ENCODE peak calls at places on chromosomes 7 and 10, in six cellular contexts. N, V, B, W, M and I are unnamed samples.

GRCh38 chr10:96090463-96090800 is 39.7 kb upstream of the ZNF518A start:
- DNase-seq in M (no peak), V (no peak), N (no peak), W (no peak), B (no peak), I (no peak)

GRCh38 chr7:1939434-1940401 is 269.6 kb downstream of the ELFN1 start:
- DNase-seq in W (no peak), M (no peak), B (no peak), N (peak), V (peak), I (no peak)

GRCh38 chr10:60661627-60662026 is 116.7 kb upstream of the CDK1 start:
- DNase-seq in N (no peak), B (no peak), M (no peak), W (no peak), V (no peak), I (peak)

GRCh38 chr10:4443419-4443818 is 382.6 kb upstream of the AKR1E2 start:
- DNase-seq in V (no peak), W (no peak), M (no peak), B (no peak), N (no peak), I (no peak)

GRCh38 chr10:88893611-88894010 is 13.6 kb downstream of the STAMBPL1 start:
- DNase-seq in V (no peak), M (no peak), N (no peak), B (no peak), W (no peak), I (no peak)

GRCh38 chr7:46775776-46776175 is 806.1 kb downstream of the TNS3 start:
- DNase-seq in B (no peak), W (no peak), M (no peak), N (no peak), V (no peak), I (no peak)

GRCh38 chr10:21692909-21693308 is 158.9 kb downstream of the MLLT10 start:
- DNase-seq in N (no peak), B (no peak), W (no peak), M (no peak), V (no peak), I (no peak)

GRCh38 chr7:137591444-137591843 is 247.9 kb upstream of the PTN start:
- DNase-seq in W (no peak), V (peak), N (no peak), B (no peak), M (no peak), I (peak)

GRCh38 chr10:13703997-13704536 is 117.3 kb downstream of the PRPF18 start:
- DNase-seq in V (no peak), M (no peak), B (no peak), N (no peak), W (no peak), I (no peak)

GRCh38 chr7:30787476-30787875 is 16.3 kb downstream of the MINDY4 start:
- DNase-seq in V (peak), N (no peak), B (no peak), M (no peak), W (no peak), I (no peak)

GRCh38 chr10:110883924-110884323 is 12.2 kb downstream of the PDCD4 start:
- DNase-seq in B (no peak), M (no peak), N (no peak), W (no peak), V (no peak), I (no peak)

GRCh38 chr7:157010588-157011332 is at the start of gene MNX1:
- DNase-seq in W (peak), N (peak), B (no peak), V (no peak), M (peak), I (no peak)

GRCh38 chr10:78173360-78174020 is 139.8 kb downstream of the RPS24 start:
- DNase-seq in N (no peak), V (no peak), W (no peak), B (no peak), M (no peak), I (no peak)

GRCh38 chr10:122277737-122278136 is 6.6 kb downstream of the BTBD16 start:
- DNase-seq in V (no peak), W (no peak), M (no peak), N (no peak), B (peak), I (no peak)

GRCh38 chr10:86693721-86694369 is 25.5 kb downstream of the LDB3 start:
- DNase-seq in N (peak), V (peak), M (peak), B (no peak), W (no peak), I (peak)

GRCh38 chr10:103676058-103676785 is 179.2 kb downstream of the SH3PXD2A start:
- DNase-seq in M (no peak), B (peak), W (no peak), V (no peak), N (no peak), I (peak)

GRCh38 chr7:121164247-121164646 is 164.6 kb upstream of the WNT16 start:
- DNase-seq in N (no peak), W (no peak), M (no peak), B (no peak), V (no peak), I (no peak)

GRCh38 chr10:89069589-89069988 is 79.0 kb downstream of the FAS start:
- DNase-seq in V (no peak), N (no peak), B (no peak), W (no peak), M (no peak), I (no peak)

GRCh38 chr10:43137701-43137970 is 609 bp upstream of the CSGALNACT2 start:
- DNase-seq in M (peak), B (no peak), W (no peak), V (peak), N (peak), I (peak)

GRCh38 chr10:111923032-111923431 is 260.5 kb downstream of the GPAM start:
- DNase-seq in M (no peak), W (no peak), N (no peak), V (no peak), B (no peak), I (no peak)

GRCh38 chr10:50421026-50421719 is 169.9 kb upstream of the ASAH2 start:
- DNase-seq in N (no peak), M (peak), B (no peak), V (peak), W (no peak), I (peak)

GRCh38 chr7:80095545-80095944 is 39.1 kb upstream of the GNAI1 start:
- DNase-seq in M (no peak), V (no peak), N (no peak), W (no peak), B (no peak), I (peak)

GRCh38 chr7:21867816-21868646 is 77.7 kb downstream of the CDCA7L start:
- DNase-seq in N (no peak), B (no peak), W (no peak), V (peak), M (no peak), I (no peak)

GRCh38 chr7:130733866-130734524 is at the start of gene KLF14:
- DNase-seq in M (peak), W (no peak), B (no peak), N (peak), V (peak), I (no peak)

DNA sequence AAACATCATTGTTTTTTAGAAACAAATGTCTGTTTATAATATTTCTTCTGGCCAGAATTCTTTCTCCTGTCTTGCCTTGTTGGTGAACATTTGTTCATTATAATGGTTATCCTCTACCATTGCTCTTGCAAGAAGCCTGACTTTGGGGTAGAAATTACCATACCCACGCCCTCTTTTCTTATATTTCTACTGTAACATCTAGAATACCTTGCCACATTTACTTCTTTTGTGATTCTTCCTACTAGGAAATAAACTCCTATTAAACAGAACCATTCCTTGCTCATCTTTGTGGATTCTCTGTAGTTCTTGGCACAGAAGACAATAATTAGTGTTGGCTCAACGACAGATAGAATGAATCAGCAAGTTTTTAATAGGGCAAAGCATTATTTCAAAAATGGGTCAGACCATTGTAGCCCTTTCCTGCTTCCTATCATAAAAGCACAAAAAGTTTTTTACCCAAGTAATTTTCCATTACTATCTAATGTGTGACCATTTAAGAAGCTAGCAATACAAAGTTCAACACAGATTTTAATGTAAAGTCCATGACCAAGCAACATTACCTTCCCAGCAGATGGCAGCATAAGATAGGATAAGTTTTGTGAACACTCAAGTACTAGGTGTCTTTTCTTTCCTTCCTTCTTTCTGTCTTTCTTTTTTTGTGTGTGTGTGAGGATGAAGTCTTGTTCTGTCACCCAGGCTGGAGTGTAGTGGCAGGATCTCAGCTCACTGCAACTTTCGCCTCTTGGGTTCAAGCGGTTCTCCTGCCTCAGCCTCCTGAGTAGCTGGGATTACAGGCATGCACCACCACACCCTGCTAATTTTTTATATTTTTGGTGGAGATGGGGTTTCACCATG is 270.4 kb downstream of the HGF start:
- DNase-seq in W (peak), N (no peak), B (no peak), M (peak), V (peak), I (peak)
- TF ChIP-seq CTCF in W (peak), N (no peak), B (peak), M (peak), V (peak), I (peak)

GRCh38 chr10:45315508-45315907 is at the start of gene OR13A1:
- DNase-seq in N (no peak), M (no peak), B (no peak), W (no peak), V (no peak), I (no peak)
- TF ChIP-seq CTCF in N (no peak), M (no peak), B (no peak), W (no peak), V (no peak), I (no peak)

GRCh38 chr10:48611133-48611532 is 6.3 kb upstream of the ARHGAP22 start:
- DNase-seq in N (no peak), B (peak), M (no peak), W (no peak), V (no peak), I (no peak)

GRCh38 chr10:48616436-48616835 is 11.6 kb upstream of the ARHGAP22 start:
- DNase-seq in W (no peak), B (no peak), V (no peak), N (no peak), M (no peak), I (no peak)

GRCh38 chr10:48613015-48613414 is 8.1 kb upstream of the ARHGAP22 start:
- DNase-seq in M (no peak), W (no peak), N (no peak), V (no peak), B (no peak), I (no peak)

GRCh38 chr10:48612241-48612943 is 7.5 kb upstream of the ARHGAP22 start:
- DNase-seq in N (no peak), M (no peak), B (peak), W (no peak), V (no peak), I (no peak)

GRCh38 chr10:48614481-48615383 is 9.9 kb upstream of the ARHGAP22 start:
- DNase-seq in W (no peak), B (no peak), V (no peak), M (peak), N (no peak), I (peak)
- TF ChIP-seq CTCF in W (peak), B (no peak), V (peak), M (peak), N (no peak), I (peak)

GRCh38 chr10:119625570-119626280 is 25.5 kb upstream of the BAG3 start:
- DNase-seq in W (no peak), M (no peak), N (no peak), V (peak), B (no peak), I (no peak)
- TF ChIP-seq CTCF in W (no peak), M (no peak), N (no peak), V (no peak), B (no peak), I (no peak)

GRCh38 chr10:132541129-132541528 is 3.5 kb downstream of the INPP5A start:
- DNase-seq in N (no peak), W (no peak), M (no peak), V (no peak), B (no peak), I (no peak)

GRCh38 chr10:132539894-132540293 is 2.3 kb downstream of the INPP5A start:
- DNase-seq in B (no peak), M (no peak), W (no peak), N (no peak), V (peak), I (peak)

GRCh38 chr10:132541601-132542011 is 4.0 kb downstream of the INPP5A start:
- DNase-seq in W (no peak), V (no peak), N (no peak), M (peak), B (no peak), I (no peak)

GRCh38 chr10:132539431-132539839 is 1.8 kb downstream of the INPP5A start:
- DNase-seq in M (no peak), N (peak), W (no peak), V (no peak), B (peak), I (no peak)

GRCh38 chr10:132540456-132540855 is 2.9 kb downstream of the INPP5A start:
- DNase-seq in N (no peak), W (no peak), M (no peak), V (peak), B (no peak), I (peak)
- TF ChIP-seq CTCF in N (no peak), W (peak), M (no peak), V (no peak), B (no peak), I (peak)

GRCh38 chr7:26213821-26214515 is 12.4 kb downstream of the CBX3 start:
- DNase-seq in W (no peak), M (no peak), V (peak), N (no peak), B (no peak), I (no peak)
- TF ChIP-seq CTCF in W (no peak), M (no peak), V (no peak), N (no peak), B (no peak), I (no peak)